ENCODE peak calls at places on chromosome 21, in eight cellular contexts. M, L, F, B, W, G, P and V are unnamed samples. For H3K36me3, the result is how much of the 10 kb centered on the place peaks cover.

GRCh38 chr21:31901342-31901741 is 28.5 kb downstream of the HUNK start:
- DNase-seq in L (no peak), M (no peak), G (no peak), P (no peak), F (no peak), W (no peak), B (no peak), V (no peak)

GRCh38 chr21:24045775-24046215 is 1561.5 kb downstream of the MRPL39 start:
- DNase-seq in W (peak), L (peak), M (peak), P (no peak), B (peak), G (peak), F (peak), V (peak)

GRCh38 chr21:35575280-35575915 is 484.9 kb downstream of the SETD4 start:
- DNase-seq in G (no peak), P (no peak), L (no peak), W (no peak), B (no peak), F (no peak), M (no peak), V (no peak)

GRCh38 chr21:24895885-24896734 is 711.2 kb downstream of the MRPL39 start:
- DNase-seq in P (no peak), L (no peak), G (no peak), F (peak), M (no peak), B (peak), W (peak), V (no peak)

GRCh38 chr21:42199488-42200463 is 19.2 kb upstream of the ABCG1 start:
- DNase-seq in G (no peak), M (no peak), W (no peak), B (no peak), P (peak), F (peak), L (no peak), V (no peak)

GRCh38 chr21:26961704-26962103 is 5.2 kb downstream of the ADAMTS5 start:
- DNase-seq in F (no peak), P (no peak), M (no peak), L (no peak), B (peak), W (no peak), G (no peak), V (no peak)

GRCh38 chr21:34198232-34199120 is 125.1 kb downstream of the MRPS6 start:
- DNase-seq in B (no peak), L (no peak), M (no peak), G (no peak), F (no peak), W (no peak), P (no peak), V (no peak)

GRCh38 chr21:33419538-33420123 is 16.4 kb downstream of the IFNGR2 start:
- DNase-seq in W (peak), F (no peak), L (no peak), G (no peak), M (no peak), B (no peak), P (peak), V (peak)

GRCh38 chr21:17050646-17051045 is 462.2 kb upstream of the CXADR start:
- DNase-seq in L (no peak), P (no peak), G (no peak), B (no peak), M (no peak), F (no peak), W (no peak), V (no peak)

GRCh38 chr21:29334717-29335428 is 36.2 kb downstream of the BACH1 start:
- DNase-seq in L (no peak), M (no peak), F (no peak), P (no peak), B (no peak), G (no peak), W (no peak), V (no peak)

GRCh38 chr21:34941162-34941561 is 107.9 kb downstream of the RUNX1 start:
- DNase-seq in G (no peak), P (no peak), B (no peak), L (no peak), W (no peak), F (no peak), M (no peak), V (no peak)

GRCh38 chr21:41887682-41888081 is 8.5 kb upstream of the PRDM15 start:
- DNase-seq in M (no peak), G (no peak), P (no peak), B (no peak), W (no peak), F (no peak), L (no peak), V (no peak)

GRCh38 chr21:46639489-46640386 is 4.3 kb downstream of the PRMT2 start:
- DNase-seq in B (peak), L (no peak), P (no peak), G (no peak), F (no peak), W (no peak), M (no peak), V (no peak)

GRCh38 chr21:31293986-31294385 is 50.1 kb downstream of the TIAM1 start:
- DNase-seq in G (no peak), B (no peak), F (no peak), M (no peak), W (no peak), L (no peak), P (no peak), V (no peak)

GRCh38 chr21:26140185-26140584 is 30.4 kb downstream of the APP start:
- DNase-seq in P (no peak), G (peak), F (peak), L (no peak), B (no peak), M (peak), W (peak), V (peak)

GRCh38 chr21:35084869-35085268 is 35.8 kb upstream of the RUNX1 start:
- DNase-seq in L (no peak), W (no peak), P (no peak), M (no peak), G (no peak), F (no peak), B (no peak), V (no peak)

GRCh38 chr21:34072145-34073031 is 990 bp upstream of the MRPS6 start:
- DNase-seq in L (no peak), F (no peak), B (no peak), M (no peak), W (peak), P (no peak), G (no peak), V (peak)

GRCh38 chr21:31176080-31176551 is 137.8 kb upstream of the KRTAP19-8 start:
- DNase-seq in F (no peak), L (no peak), P (no peak), B (no peak), W (no peak), M (no peak), G (no peak), V (no peak)

GRCh38 chr21:27261676-27262075 is 294.8 kb upstream of the ADAMTS5 start:
- DNase-seq in P (no peak), L (no peak), B (no peak), M (no peak), G (no peak), F (no peak), W (no peak), V (no peak)

GRCh38 chr21:34008618-34009017 is 64.8 kb upstream of the MRPS6 start:
- DNase-seq in G (no peak), B (peak), M (no peak), P (no peak), L (no peak), F (no peak), W (no peak), V (no peak)

GRCh38 chr21:17679002-17679600 is 66.4 kb upstream of the BTG3 start:
- DNase-seq in B (peak), L (no peak), M (no peak), G (peak), F (no peak), P (no peak), W (no peak), V (no peak)

GRCh38 chr21:24076179-24076578 is 1531.1 kb downstream of the MRPL39 start:
- DNase-seq in G (no peak), P (no peak), F (no peak), L (no peak), M (no peak), W (no peak), B (no peak), V (no peak)

GRCh38 chr21:34243562-34243961 is 120.2 kb upstream of the KCNE2 start:
- DNase-seq in M (no peak), G (peak), W (peak), P (no peak), L (no peak), F (peak), B (peak), V (no peak)

GRCh38 chr21:16908087-16908486 is 604.8 kb upstream of the CXADR start:
- DNase-seq in F (no peak), P (no peak), W (no peak), M (no peak), G (no peak), B (no peak), L (no peak), V (peak)

GRCh38 chr21:32705139-32705538 is 22.7 kb downstream of the SYNJ1 start:
- DNase-seq in F (no peak), G (no peak), M (no peak), W (no peak), B (peak), P (no peak), L (no peak), V (no peak)

GRCh38 chr21:45993210-45994085 is 11.9 kb downstream of the COL6A1 start:
- DNase-seq in M (peak), P (peak), B (no peak), G (no peak), W (no peak), L (peak), F (peak), V (peak)

GRCh38 chr21:42286416-42286815 is 28.8 kb downstream of the TFF3 start:
- DNase-seq in P (no peak), M (no peak), F (no peak), B (no peak), W (no peak), L (no peak), G (no peak), V (no peak)

GRCh38 chr21:16563795-16564194 is 834.0 kb downstream of the USP25 start:
- DNase-seq in L (no peak), M (no peak), P (peak), G (no peak), F (no peak), W (no peak), B (peak), V (no peak)

GRCh38 chr21:46424062-46424591 is 34.6 kb upstream of the DIP2A start:
- DNase-seq in G (no peak), M (no peak), P (no peak), F (no peak), W (no peak), B (no peak), L (peak), V (no peak)

GRCh38 chr21:31886896-31887595 is 14.2 kb downstream of the HUNK start:
- DNase-seq in W (no peak), B (no peak), L (no peak), F (no peak), M (no peak), P (no peak), G (no peak), V (no peak)

GRCh38 chr21:32135401-32136363 is 143.2 kb downstream of the MIS18A start:
- DNase-seq in L (no peak), P (peak), W (no peak), F (no peak), B (no peak), G (no peak), M (no peak), V (no peak)

GRCh38 chr21:41947596-41948403 is 6.0 kb downstream of the C2CD2 start:
- DNase-seq in P (peak), W (no peak), L (peak), B (no peak), M (no peak), G (no peak), F (no peak), V (peak)

GRCh38 chr21:44899768-44900558 is 20.7 kb downstream of the ITGB2 start:
- DNase-seq in F (no peak), M (no peak), P (peak), L (no peak), G (no peak), B (no peak), W (no peak), V (no peak)
- H3K36me3 ChIP-seq in F (under half), M (under half), P (under half), L (half or more), G (under half), B (under half), W (under half), V (under half)

GRCh38 chr21:38930838-38931237 is 125.1 kb downstream of the ETS2 start:
- DNase-seq in P (no peak), B (no peak), W (no peak), F (no peak), M (no peak), L (no peak), G (no peak), V (peak)
- TF ChIP-seq POLR2AphosphoS5 in P (peak), B (no peak), W (peak), F (peak), M (peak), L (no peak), G (no peak), V (peak)

DNA sequence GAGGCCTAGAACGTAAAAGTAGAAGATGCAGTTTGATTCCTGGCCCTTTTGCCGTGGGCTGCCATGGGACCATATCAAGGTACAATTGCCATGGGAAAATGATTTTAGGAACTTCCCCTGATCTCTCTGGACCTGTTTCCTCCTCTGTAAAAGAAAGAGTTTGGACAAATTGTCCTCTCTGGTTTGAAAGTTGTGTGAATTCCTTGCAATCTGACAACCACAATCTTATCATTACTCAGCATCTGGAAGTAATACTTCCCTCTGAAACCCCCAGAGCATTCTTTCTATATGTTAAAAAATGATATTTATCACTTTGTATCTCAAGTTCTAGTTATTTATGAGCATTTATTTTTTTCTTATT is 181.0 kb downstream of the DYRK1A start:
- DNase-seq in G (no peak), L (no peak), B (no peak), W (no peak), P (no peak), F (no peak), M (no peak), V (no peak)
- H3K4me3 ChIP-seq in G (no peak), L (no peak), B (no peak), W (no peak), P (no peak), F (no peak), M (no peak), V (no peak)

DNA sequence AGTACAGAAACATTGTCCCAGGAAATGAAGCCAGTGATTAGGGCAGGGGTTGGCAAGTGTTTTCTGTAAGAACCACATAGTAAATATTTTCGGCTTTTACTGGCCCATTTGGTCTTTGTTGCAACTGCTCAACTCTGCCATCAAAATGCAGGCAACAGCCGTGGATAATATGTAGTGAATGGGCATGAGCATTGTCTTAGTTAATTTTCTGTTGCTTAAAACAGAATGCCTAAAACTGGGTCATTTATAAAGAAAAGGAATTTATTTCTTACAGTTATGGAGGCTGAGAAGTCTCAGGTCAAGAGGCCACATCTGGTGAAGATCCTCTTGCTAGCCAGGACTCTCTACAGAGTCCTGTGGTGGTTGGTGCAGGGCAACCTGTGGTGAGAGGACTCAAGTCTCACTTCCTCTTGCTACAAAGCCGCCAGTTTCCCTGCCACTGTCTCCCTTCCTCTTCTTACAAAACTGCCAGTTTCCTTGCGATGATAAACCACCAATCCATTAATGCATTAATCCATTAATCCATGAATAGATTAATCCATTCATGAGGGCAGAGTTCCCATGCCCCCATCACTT is 166.4 kb downstream of the PSMG1 start:
- DNase-seq in M (no peak), B (no peak), W (no peak), L (peak), F (peak), G (no peak), P (no peak), V (no peak)
- H3K36me3 ChIP-seq in M (under half), B (under half), W (under half), L (under half), F (under half), G (under half), P (under half), V (under half)

GRCh38 chr21:39673163-39673562 is 60.4 kb downstream of the B3GALT5 start:
- DNase-seq in G (no peak), B (no peak), P (no peak), M (no peak), W (no peak), L (no peak), F (no peak), V (no peak)

GRCh38 chr21:39676054-39676771 is 63.5 kb downstream of the B3GALT5 start:
- DNase-seq in W (no peak), B (no peak), P (no peak), F (peak), L (no peak), G (no peak), M (no peak), V (peak)

GRCh38 chr21:39675595-39675994 is 62.9 kb downstream of the B3GALT5 start:
- DNase-seq in B (peak), M (no peak), W (no peak), G (no peak), P (no peak), L (no peak), F (no peak), V (no peak)

GRCh38 chr21:39673736-39674135 is 61.0 kb downstream of the B3GALT5 start:
- DNase-seq in G (no peak), B (no peak), M (no peak), F (no peak), L (peak), W (no peak), P (no peak), V (no peak)

DNA sequence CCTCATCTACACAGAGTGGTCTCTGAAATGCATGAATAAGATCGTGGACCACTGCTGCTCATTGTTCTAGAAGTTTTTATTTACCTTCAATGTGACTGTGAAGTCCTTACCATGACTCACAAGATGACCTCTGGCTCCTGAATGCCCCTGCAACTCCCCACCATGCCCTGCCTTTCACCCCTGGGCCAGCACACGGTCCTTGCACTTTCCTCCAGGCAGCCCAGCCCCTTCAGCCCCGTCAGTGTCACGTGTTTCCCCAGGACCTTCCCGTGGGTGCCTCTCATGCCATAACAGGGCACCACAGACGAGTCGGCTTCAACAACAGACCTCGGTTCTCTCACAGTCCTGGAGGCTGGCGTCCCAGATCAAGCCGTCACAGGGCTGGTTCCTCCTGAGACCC is 62.1 kb downstream of the B3GALT5 start:
- DNase-seq in W (no peak), L (peak), F (peak), M (no peak), G (no peak), B (no peak), P (no peak), V (no peak)
- TF ChIP-seq POLR2AphosphoS5 in W (no peak), L (no peak), F (no peak), M (no peak), G (no peak), B (no peak), P (no peak), V (no peak)

GRCh38 chr21:36747815-36748381 is 49.0 kb downstream of the SIM2 start:
- DNase-seq in L (peak), W (no peak), B (peak), G (no peak), P (peak), F (peak), M (no peak), V (no peak)

GRCh38 chr21:36749935-36750578 is 51.1 kb downstream of the SIM2 start:
- DNase-seq in W (no peak), M (no peak), F (no peak), G (no peak), L (peak), B (peak), P (no peak), V (no peak)

GRCh38 chr21:36744560-36745231 is 45.8 kb downstream of the SIM2 start:
- DNase-seq in P (no peak), B (no peak), M (no peak), F (no peak), G (no peak), W (peak), L (peak), V (no peak)

GRCh38 chr21:36745459-36745858 is 46.5 kb downstream of the SIM2 start:
- DNase-seq in L (no peak), G (no peak), B (no peak), P (no peak), F (no peak), M (no peak), W (no peak), V (no peak)

GRCh38 chr21:36747114-36747814 is 48.3 kb downstream of the SIM2 start:
- DNase-seq in M (no peak), L (peak), G (no peak), B (peak), W (no peak), P (no peak), F (no peak), V (no peak)
- H3K4me3 ChIP-seq in M (peak), L (peak), G (peak), B (peak), W (peak), P (no peak), F (no peak), V (no peak)

DNA sequence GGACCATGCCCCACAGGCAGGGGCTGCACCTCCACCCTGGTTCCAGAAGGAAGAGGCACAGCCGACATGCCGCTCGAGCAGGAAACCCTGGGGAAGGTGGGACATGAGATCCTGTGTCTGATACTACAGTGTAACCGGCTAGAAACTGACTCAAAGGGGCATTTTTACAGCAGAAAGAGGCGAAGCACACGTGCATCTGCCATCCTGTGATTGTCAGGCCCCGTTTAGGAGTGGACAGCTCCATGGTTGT is 62.7 kb downstream of the SIK1 start:
- DNase-seq in W (no peak), F (no peak), G (no peak), B (no peak), M (no peak), L (no peak), P (no peak), V (no peak)
- H3K36me3 ChIP-seq in W (under half), F (under half), G (under half), B (under half), M (under half), L (under half), P (under half), V (under half)

DNA sequence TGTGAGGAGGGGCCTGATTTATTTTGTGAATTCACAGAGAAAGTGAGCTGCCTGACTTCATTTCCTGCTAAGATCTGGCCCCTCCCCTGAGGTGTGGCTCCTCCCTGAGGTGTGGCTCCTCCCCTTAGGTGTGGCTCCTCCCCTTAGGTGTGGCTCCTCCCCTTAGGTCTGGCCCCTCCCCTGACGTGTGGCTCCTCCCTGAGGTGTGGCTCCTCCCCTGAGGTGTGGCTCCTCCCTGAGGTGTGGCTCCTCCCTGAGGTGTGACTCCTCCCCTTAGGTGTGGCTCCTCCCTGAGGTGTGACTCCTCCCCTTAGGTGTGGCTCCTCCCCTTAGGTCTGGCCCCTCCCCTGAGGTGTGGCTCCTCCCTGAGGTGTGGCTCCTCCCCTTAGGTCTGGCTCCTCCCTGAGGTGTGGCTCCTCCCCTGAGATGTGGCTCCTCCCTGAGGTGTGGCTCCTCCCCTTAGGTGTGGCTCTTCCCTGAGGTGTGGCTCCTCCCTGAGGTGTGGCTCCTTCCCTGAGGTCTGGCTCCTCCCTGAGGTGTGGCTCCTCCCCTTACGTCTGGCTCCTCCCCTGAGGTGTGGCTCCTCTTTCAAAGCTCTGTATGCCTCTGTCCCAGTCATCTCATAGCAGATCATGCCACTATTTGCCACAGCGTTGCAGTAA is 26.9 kb upstream of the LRRC3 start:
- DNase-seq in M (peak), P (no peak), L (peak), B (peak), G (no peak), W (peak), F (peak), V (peak)
- TF ChIP-seq POLR2AphosphoS5 in M (no peak), P (no peak), L (no peak), B (no peak), G (no peak), W (no peak), F (no peak), V (no peak)